ENCODE peak calls at places on chromosomes 5 and 9, in seven cellular contexts. One of them, this sample, is unnamed.

GRCh38 chr5:39992617-39993203 is 567.9 kb upstream of the DAB2 start:
- DNase-seq in fibroblast of pulmonary artery: peak; percentile 0
- DNase-seq in GM12865: no peak
- DNase-seq in dorsolateral prefrontal cortex: no peak
- DNase-seq in tibial artery: no peak
- DNase-seq in BJ: no peak
- DNase-seq in mammary epithelial cell: peak; percentile 1
- DNase-seq in this sample: no peak

GRCh38 chr5:124692324-124692723 is 54.1 kb downstream of the ZNF608 start:
- DNase-seq in fibroblast of pulmonary artery: peak; percentile 66
- DNase-seq in GM12865: no peak
- DNase-seq in dorsolateral prefrontal cortex: no peak
- DNase-seq in tibial artery: no peak
- DNase-seq in BJ: peak; percentile 24
- DNase-seq in mammary epithelial cell: no peak
- DNase-seq in this sample: no peak

GRCh38 chr5:57349214-57349613 is 133.4 kb downstream of the ACTBL2 start:
- DNase-seq in fibroblast of pulmonary artery: no peak
- DNase-seq in GM12865: no peak
- DNase-seq in dorsolateral prefrontal cortex: no peak
- DNase-seq in tibial artery: no peak
- DNase-seq in BJ: no peak
- DNase-seq in mammary epithelial cell: no peak
- DNase-seq in this sample: no peak

GRCh38 chr9:32644698-32645097 is 9.2 kb upstream of the TAF1L start:
- DNase-seq in fibroblast of pulmonary artery: peak; percentile 98
- DNase-seq in GM12865: no peak
- DNase-seq in dorsolateral prefrontal cortex: no peak
- DNase-seq in tibial artery: no peak
- DNase-seq in BJ: peak; percentile 12
- DNase-seq in mammary epithelial cell: peak; percentile 91
- DNase-seq in this sample: no peak

GRCh38 chr9:79765466-79765865 is 193.7 kb downstream of the TLE4 start:
- DNase-seq in fibroblast of pulmonary artery: no peak
- DNase-seq in GM12865: no peak
- DNase-seq in dorsolateral prefrontal cortex: no peak
- DNase-seq in tibial artery: no peak
- DNase-seq in BJ: no peak
- DNase-seq in mammary epithelial cell: no peak
- DNase-seq in this sample: no peak

GRCh38 chr9:3956081-3956701 is 343.7 kb downstream of the GLIS3 start:
- DNase-seq in fibroblast of pulmonary artery: no peak
- DNase-seq in GM12865: no peak
- DNase-seq in dorsolateral prefrontal cortex: no peak
- DNase-seq in tibial artery: no peak
- DNase-seq in BJ: no peak
- DNase-seq in mammary epithelial cell: no peak
- DNase-seq in this sample: no peak

GRCh38 chr5:113663879-113664278 is 150.4 kb downstream of the YTHDC2 start:
- DNase-seq in fibroblast of pulmonary artery: peak; percentile 51
- DNase-seq in GM12865: peak; percentile 45
- DNase-seq in dorsolateral prefrontal cortex: no peak
- DNase-seq in tibial artery: peak; percentile 39
- DNase-seq in BJ: no peak
- DNase-seq in mammary epithelial cell: peak; percentile 39
- DNase-seq in this sample: no peak

GRCh38 chr9:130410443-130410842 is 34.3 kb upstream of the ASS1 start:
- DNase-seq in fibroblast of pulmonary artery: no peak
- DNase-seq in GM12865: no peak
- DNase-seq in dorsolateral prefrontal cortex: no peak
- DNase-seq in tibial artery: no peak
- DNase-seq in BJ: no peak
- DNase-seq in mammary epithelial cell: no peak
- DNase-seq in this sample: no peak

GRCh38 chr5:81350507-81350906 is 43.4 kb downstream of the ACOT12 start:
- DNase-seq in fibroblast of pulmonary artery: no peak
- DNase-seq in GM12865: no peak
- DNase-seq in dorsolateral prefrontal cortex: no peak
- DNase-seq in tibial artery: no peak
- DNase-seq in BJ: no peak
- DNase-seq in mammary epithelial cell: no peak
- DNase-seq in this sample: no peak

GRCh38 chr5:157819502-157820125 is 39.3 kb downstream of the CLINT1 start:
- DNase-seq in fibroblast of pulmonary artery: peak; percentile 23
- DNase-seq in GM12865: no peak
- DNase-seq in dorsolateral prefrontal cortex: no peak
- DNase-seq in tibial artery: no peak
- DNase-seq in BJ: no peak
- DNase-seq in mammary epithelial cell: no peak
- DNase-seq in this sample: no peak

GRCh38 chr5:39547548-39548154 is 122.9 kb upstream of the DAB2 start:
- DNase-seq in fibroblast of pulmonary artery: peak; percentile 87
- DNase-seq in GM12865: peak; percentile 21
- DNase-seq in dorsolateral prefrontal cortex: no peak
- DNase-seq in tibial artery: no peak
- DNase-seq in BJ: no peak
- DNase-seq in mammary epithelial cell: peak; percentile 44
- DNase-seq in this sample: peak; percentile 88

GRCh38 chr9:82206490-82206889 is 217.9 kb downstream of the SPATA31D1 start:
- DNase-seq in fibroblast of pulmonary artery: no peak
- DNase-seq in GM12865: no peak
- DNase-seq in dorsolateral prefrontal cortex: no peak
- DNase-seq in tibial artery: no peak
- DNase-seq in BJ: peak; percentile 35
- DNase-seq in mammary epithelial cell: peak; percentile 57
- DNase-seq in this sample: no peak

GRCh38 chr9:134983506-134984371 is 66.0 kb upstream of the FCN1 start:
- DNase-seq in fibroblast of pulmonary artery: no peak
- DNase-seq in GM12865: peak; percentile 17
- DNase-seq in dorsolateral prefrontal cortex: no peak
- DNase-seq in tibial artery: no peak
- DNase-seq in BJ: no peak
- DNase-seq in mammary epithelial cell: no peak
- DNase-seq in this sample: no peak

GRCh38 chr5:117235814-117236213 is 661.2 kb upstream of the SEMA6A start:
- DNase-seq in fibroblast of pulmonary artery: peak; percentile 1
- DNase-seq in GM12865: no peak
- DNase-seq in dorsolateral prefrontal cortex: no peak
- DNase-seq in tibial artery: no peak
- DNase-seq in BJ: no peak
- DNase-seq in mammary epithelial cell: no peak
- DNase-seq in this sample: no peak

GRCh38 chr5:168364738-168365550 is 73.5 kb downstream of the WWC1 start:
- DNase-seq in fibroblast of pulmonary artery: peak; percentile 42
- DNase-seq in GM12865: no peak
- DNase-seq in dorsolateral prefrontal cortex: no peak
- DNase-seq in tibial artery: no peak
- DNase-seq in BJ: no peak
- DNase-seq in mammary epithelial cell: peak; percentile 60
- DNase-seq in this sample: no peak

GRCh38 chr5:107257885-107258520 is 412.7 kb downstream of the EFNA5 start:
- DNase-seq in fibroblast of pulmonary artery: no peak
- DNase-seq in GM12865: peak; percentile 11
- DNase-seq in dorsolateral prefrontal cortex: no peak
- DNase-seq in tibial artery: no peak
- DNase-seq in BJ: no peak
- DNase-seq in mammary epithelial cell: peak; percentile 73
- DNase-seq in this sample: no peak

GRCh38 chr5:75051217-75051751 is 1.1 kb downstream of the GCNT4 start:
- DNase-seq in fibroblast of pulmonary artery: no peak
- DNase-seq in GM12865: peak; percentile 16
- DNase-seq in dorsolateral prefrontal cortex: no peak
- DNase-seq in tibial artery: no peak
- DNase-seq in BJ: no peak
- DNase-seq in mammary epithelial cell: peak; percentile 18
- DNase-seq in this sample: no peak

GRCh38 chr5:44691811-44692210 is 116.9 kb upstream of the MRPS30 start:
- DNase-seq in fibroblast of pulmonary artery: no peak
- DNase-seq in GM12865: no peak
- DNase-seq in dorsolateral prefrontal cortex: no peak
- DNase-seq in tibial artery: no peak
- DNase-seq in BJ: no peak
- DNase-seq in mammary epithelial cell: peak; percentile 74
- DNase-seq in this sample: no peak

GRCh38 chr9:75455444-75455921 is 367.2 kb downstream of the OSTF1 start:
- DNase-seq in fibroblast of pulmonary artery: peak; percentile 4
- DNase-seq in GM12865: peak; percentile 43
- DNase-seq in dorsolateral prefrontal cortex: no peak
- DNase-seq in tibial artery: peak; percentile 56
- DNase-seq in BJ: no peak
- DNase-seq in mammary epithelial cell: peak; percentile 7
- DNase-seq in this sample: peak; percentile 64

GRCh38 chr5:177249761-177250537 is 53.6 kb downstream of the RAB24 start:
- DNase-seq in fibroblast of pulmonary artery: no peak
- DNase-seq in GM12865: no peak
- DNase-seq in dorsolateral prefrontal cortex: no peak
- DNase-seq in tibial artery: no peak
- DNase-seq in BJ: no peak
- DNase-seq in mammary epithelial cell: no peak
- DNase-seq in this sample: no peak

GRCh38 chr5:151047814-151048425 is 27.5 kb downstream of the GPX3 start:
- DNase-seq in fibroblast of pulmonary artery: no peak
- DNase-seq in GM12865: peak; percentile 33
- DNase-seq in dorsolateral prefrontal cortex: no peak
- DNase-seq in tibial artery: peak; percentile 43
- DNase-seq in BJ: no peak
- DNase-seq in mammary epithelial cell: no peak
- DNase-seq in this sample: no peak

GRCh38 chr9:121966706-121967105 is 126.4 kb downstream of the TTLL11 start:
- DNase-seq in fibroblast of pulmonary artery: no peak
- DNase-seq in GM12865: no peak
- DNase-seq in dorsolateral prefrontal cortex: no peak
- DNase-seq in tibial artery: no peak
- DNase-seq in BJ: no peak
- DNase-seq in mammary epithelial cell: no peak
- DNase-seq in this sample: no peak

GRCh38 chr9:121960665-121961064 is 132.4 kb downstream of the TTLL11 start:
- DNase-seq in fibroblast of pulmonary artery: no peak
- DNase-seq in GM12865: no peak
- DNase-seq in dorsolateral prefrontal cortex: no peak
- DNase-seq in tibial artery: no peak
- DNase-seq in BJ: no peak
- DNase-seq in mammary epithelial cell: no peak
- DNase-seq in this sample: no peak

GRCh38 chr9:121958530-121958929 is 134.6 kb downstream of the TTLL11 start:
- DNase-seq in fibroblast of pulmonary artery: peak; percentile 18
- DNase-seq in GM12865: no peak
- DNase-seq in dorsolateral prefrontal cortex: no peak
- DNase-seq in tibial artery: no peak
- DNase-seq in BJ: no peak
- DNase-seq in mammary epithelial cell: peak; percentile 65
- DNase-seq in this sample: no peak

GRCh38 chr9:121963542-121963995 is 129.5 kb downstream of the TTLL11 start:
- DNase-seq in fibroblast of pulmonary artery: peak; percentile 55
- DNase-seq in GM12865: no peak
- DNase-seq in dorsolateral prefrontal cortex: no peak
- DNase-seq in tibial artery: no peak
- DNase-seq in BJ: no peak
- DNase-seq in mammary epithelial cell: peak; percentile 78
- DNase-seq in this sample: no peak

DNA sequence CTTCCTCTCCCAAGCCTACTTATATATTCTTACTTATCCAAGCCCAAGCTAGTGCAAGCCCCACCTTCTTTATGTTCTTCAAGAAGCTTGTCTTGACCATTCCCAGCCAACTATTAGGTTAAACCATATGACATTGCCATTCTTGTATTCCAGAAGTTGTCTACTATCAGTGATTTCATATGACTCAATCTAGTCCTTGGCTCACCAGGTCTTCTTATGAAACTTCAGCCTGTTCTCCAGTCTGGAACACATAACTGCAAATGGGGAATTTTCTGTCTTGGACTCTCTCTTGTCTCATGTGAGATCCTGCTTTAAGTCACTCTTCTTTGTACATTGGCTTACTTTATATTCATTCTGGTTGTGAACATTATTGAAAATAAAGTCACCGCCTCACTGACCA is 130.7 kb downstream of the TTLL11 start:
- DNase-seq in fibroblast of pulmonary artery: peak; percentile 36
- DNase-seq in GM12865: no peak
- DNase-seq in dorsolateral prefrontal cortex: no peak
- DNase-seq in tibial artery: no peak
- DNase-seq in BJ: no peak
- DNase-seq in mammary epithelial cell: peak; percentile 28
- DNase-seq in this sample: no peak
- H3K4me3 ChIP-seq in fibroblast of pulmonary artery: no peak overlapping the region
- H3K4me3 ChIP-seq in GM12865: no peak overlapping the region
- H3K4me3 ChIP-seq in dorsolateral prefrontal cortex: no peak overlapping the region
- H3K4me3 ChIP-seq in tibial artery: no peak overlapping the region
- H3K4me3 ChIP-seq in BJ: no peak overlapping the region
- H3K4me3 ChIP-seq in mammary epithelial cell: peak overlapping the region; percentile 2
- H3K4me3 ChIP-seq in this sample: no peak overlapping the region

GRCh38 chr9:93451762-93452709 is 551 bp downstream of the FAM120A start:
- DNase-seq in fibroblast of pulmonary artery: peak; percentile 34
- DNase-seq in GM12865: peak; percentile 67
- DNase-seq in dorsolateral prefrontal cortex: peak; percentile 50
- DNase-seq in tibial artery: peak; percentile 29
- DNase-seq in BJ: no peak
- DNase-seq in mammary epithelial cell: peak; percentile 52
- DNase-seq in this sample: no peak
- TF ChIP-seq CTCF in fibroblast of pulmonary artery: no peak
- TF ChIP-seq CTCF in GM12865: peak; percentile 4
- TF ChIP-seq CTCF in dorsolateral prefrontal cortex: no peak
- TF ChIP-seq CTCF in tibial artery: peak; percentile 31
- TF ChIP-seq CTCF in BJ: no peak
- TF ChIP-seq CTCF in mammary epithelial cell: peak; percentile 28
- TF ChIP-seq CTCF in this sample: no peak

DNA sequence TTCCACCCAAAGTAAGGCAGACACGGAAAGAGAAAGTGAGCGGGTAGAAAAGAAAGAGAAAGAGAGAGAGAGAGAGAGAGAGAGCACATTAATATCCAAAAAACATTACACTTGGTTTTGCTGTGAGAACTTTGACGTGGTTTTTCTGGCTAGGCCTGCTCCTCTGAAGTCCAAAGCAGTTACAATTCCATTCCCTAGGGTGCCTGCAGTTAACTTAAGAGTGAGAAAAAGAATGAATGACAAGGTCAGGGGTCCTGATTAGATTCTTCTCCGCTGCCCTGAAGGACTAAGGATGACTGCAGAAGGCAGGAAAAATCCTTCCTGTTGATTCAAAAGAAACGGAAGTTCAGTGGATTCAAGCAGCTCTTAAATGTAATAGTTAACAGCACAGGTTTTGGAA is 589.8 kb downstream of the PRELID2 start:
- DNase-seq in fibroblast of pulmonary artery: peak; percentile 54
- DNase-seq in GM12865: no peak
- DNase-seq in dorsolateral prefrontal cortex: no peak
- DNase-seq in tibial artery: no peak
- DNase-seq in BJ: no peak
- DNase-seq in mammary epithelial cell: no peak
- DNase-seq in this sample: no peak
- H3K4me3 ChIP-seq in fibroblast of pulmonary artery: peak overlapping the region; percentile 12
- H3K4me3 ChIP-seq in GM12865: no peak overlapping the region
- H3K4me3 ChIP-seq in dorsolateral prefrontal cortex: no peak overlapping the region
- H3K4me3 ChIP-seq in tibial artery: peak overlapping the region; percentile 9
- H3K4me3 ChIP-seq in BJ: no peak overlapping the region
- H3K4me3 ChIP-seq in mammary epithelial cell: no peak overlapping the region
- H3K4me3 ChIP-seq in this sample: no peak overlapping the region

DNA sequence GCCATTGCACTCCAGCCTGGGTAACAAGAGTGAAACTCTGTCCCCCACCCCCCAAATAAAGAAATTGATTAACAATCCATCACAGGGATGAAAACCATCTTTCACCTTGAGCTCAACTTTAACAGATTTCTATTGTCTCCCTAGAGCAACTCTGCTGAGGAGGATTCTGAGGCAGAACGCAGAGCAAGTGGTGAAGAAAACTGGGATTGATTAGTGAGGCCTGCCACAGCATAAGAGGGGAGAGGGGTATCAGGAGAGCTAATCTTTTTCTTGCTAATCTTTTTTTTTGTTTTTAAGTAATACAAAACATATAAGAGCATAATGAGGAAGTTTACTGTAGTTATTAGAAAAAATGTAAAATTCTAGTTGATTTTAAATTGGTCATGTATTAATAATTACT is 8.9 kb downstream of the TXNDC8 start:
- DNase-seq in fibroblast of pulmonary artery: no peak
- DNase-seq in GM12865: no peak
- DNase-seq in dorsolateral prefrontal cortex: no peak
- DNase-seq in tibial artery: no peak
- DNase-seq in BJ: no peak
- DNase-seq in mammary epithelial cell: no peak
- DNase-seq in this sample: no peak
- TF ChIP-seq CTCF in fibroblast of pulmonary artery: no peak
- TF ChIP-seq CTCF in GM12865: no peak
- TF ChIP-seq CTCF in dorsolateral prefrontal cortex: no peak
- TF ChIP-seq CTCF in tibial artery: no peak
- TF ChIP-seq CTCF in BJ: no peak
- TF ChIP-seq CTCF in mammary epithelial cell: no peak
- TF ChIP-seq CTCF in this sample: no peak

This sample was measured in tibial nerve.